ENCODE peak calls at places on chromosomes 16 and 17, in five cellular contexts. O, P, V, H and X are unnamed samples.

GRCh38 chr16:27500801-27501200 is 48.9 kb downstream of the GTF3C1 start:
- DNase-seq in O (peak; percentile 5), P (no peak), H (no peak), V (no peak), X (no peak)

GRCh38 chr17:17818088-17818526 is 18.7 kb downstream of the SREBF1 start:
- DNase-seq in O (no peak), H (peak; percentile 46), P (no peak), V (peak; percentile 67), X (peak; percentile 65)

GRCh38 chr17:69417545-69418483 is 3.3 kb downstream of the MAP2K6 start:
- DNase-seq in P (no peak), V (no peak), H (no peak), O (no peak), X (no peak)

GRCh38 chr16:11405331-11406176 is 60.3 kb downstream of the RMI2 start:
- DNase-seq in V (no peak), P (no peak), O (no peak), H (peak; percentile 30), X (peak; percentile 21)

GRCh38 chr16:80463303-80463702 is 77.5 kb upstream of the DYNLRB2 start:
- DNase-seq in H (no peak), O (no peak), V (no peak), P (no peak), X (no peak)

GRCh38 chr17:67082110-67082509 is 37.8 kb downstream of the CACNG1 start:
- DNase-seq in V (no peak), P (no peak), H (no peak), O (no peak), X (no peak)

GRCh38 chr16:85245307-85246172 is 133.3 kb upstream of the CIBAR2 start:
- DNase-seq in P (peak; percentile 50), O (no peak), V (peak; percentile 61), H (peak; percentile 69), X (peak; percentile 72)

GRCh38 chr17:60601443-60602384 is 1.7 kb downstream of the PPM1D start:
- DNase-seq in H (peak; percentile 35), V (no peak), P (peak; percentile 43), O (no peak), X (peak; percentile 84)

GRCh38 chr16:23578096-23578830 is 17.9 kb downstream of the NDUFAB1 start:
- DNase-seq in H (no peak), O (no peak), V (no peak), P (no peak), X (peak; percentile 23)

GRCh38 chr17:35788504-35788998 is 6.9 kb downstream of the MMP28 start:
- DNase-seq in O (peak; percentile 78), V (no peak), H (no peak), P (no peak), X (peak; percentile 96)

GRCh38 chr17:35146214-35146833 is 1.3 kb upstream of the UNC45B start:
- DNase-seq in H (no peak), V (no peak), O (no peak), P (no peak), X (no peak)

GRCh38 chr17:78174870-78175642 is 6.7 kb downstream of the SYNGR2 start:
- DNase-seq in P (no peak), V (no peak), H (peak; percentile 60), O (no peak), X (no peak)

GRCh38 chr17:78174332-78174869 is 6.0 kb downstream of the SYNGR2 start:
- DNase-seq in P (peak; percentile 80), V (peak; percentile 97), O (no peak), H (peak; percentile 95), X (no peak)

GRCh38 chr17:78172284-78173024 is 4.1 kb downstream of the SYNGR2 start:
- DNase-seq in O (no peak), H (no peak), V (peak; percentile 87), P (peak; percentile 63), X (no peak)

GRCh38 chr17:78170692-78171590 is 2.6 kb downstream of the SYNGR2 start:
- DNase-seq in O (no peak), P (no peak), V (no peak), H (no peak), X (no peak)

GRCh38 chr17:78173025-78173715 is 4.8 kb downstream of the SYNGR2 start:
- DNase-seq in O (no peak), V (peak; percentile 62), H (no peak), P (no peak), X (no peak)
- H3K4me3 ChIP-seq in O (no peak overlapping the region), V (no peak overlapping the region), H (no peak overlapping the region), P (no peak overlapping the region), X (no peak overlapping the region)

GRCh38 chr16:4390266-4391260 is 18.9 kb downstream of the VASN start:
- DNase-seq in H (no peak), P (no peak), O (no peak), V (no peak), X (no peak)
- TF ChIP-seq CTCF in H (no peak), P (no peak), O (peak; percentile 4), V (no peak), X (peak; percentile 4)

DNA sequence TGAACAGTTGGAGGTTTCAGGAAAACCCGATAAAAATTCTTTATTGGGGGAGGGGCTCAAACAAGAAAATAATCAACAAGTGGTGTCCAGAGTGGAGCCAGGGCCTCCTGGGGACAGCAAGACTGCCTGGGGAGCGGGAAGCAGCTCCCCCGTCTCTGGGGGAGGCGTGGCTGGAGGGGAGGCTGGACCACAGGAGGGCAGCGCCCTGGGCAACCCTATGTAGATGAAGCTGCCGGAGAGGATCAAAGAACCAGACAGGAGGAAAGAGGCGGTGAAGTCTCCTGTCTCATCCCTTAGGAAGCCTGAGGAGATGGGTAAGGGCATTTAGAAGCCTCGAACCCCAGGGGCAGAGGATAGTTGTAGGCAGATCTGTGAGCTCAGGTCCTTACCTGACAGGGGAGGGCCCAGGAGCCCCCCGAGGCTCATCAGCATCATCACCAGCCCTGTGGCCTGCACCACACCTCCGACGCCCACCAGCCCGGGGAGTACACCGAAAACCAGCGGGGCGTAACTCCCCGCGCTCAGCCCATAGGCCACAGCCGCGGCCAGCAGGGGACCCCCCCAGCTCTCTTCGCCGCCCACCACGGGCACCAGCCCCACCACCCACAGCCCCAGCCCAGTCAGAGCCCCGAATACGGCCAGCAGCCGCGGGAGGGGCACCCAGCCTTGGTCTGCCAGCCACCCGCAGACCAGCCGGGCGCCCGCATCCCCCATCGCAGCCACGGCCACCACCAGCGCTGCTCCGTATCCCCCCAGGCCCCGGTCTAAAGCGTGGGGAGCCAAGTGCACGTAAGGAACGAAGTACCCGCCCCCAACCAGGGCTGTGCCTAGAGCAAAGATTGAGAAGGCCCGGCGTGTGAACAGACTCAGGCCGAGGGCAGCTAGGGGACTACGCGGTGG is 2.0 kb downstream of the SLC16A11 start:
- DNase-seq in V (no peak), O (no peak), P (no peak), H (peak; percentile 32), X (no peak)
- H3K4me3 ChIP-seq in V (peak overlapping the region; percentile 58), O (no peak overlapping the region), P (no peak overlapping the region), H (no peak overlapping the region), X (no peak overlapping the region)

DNA sequence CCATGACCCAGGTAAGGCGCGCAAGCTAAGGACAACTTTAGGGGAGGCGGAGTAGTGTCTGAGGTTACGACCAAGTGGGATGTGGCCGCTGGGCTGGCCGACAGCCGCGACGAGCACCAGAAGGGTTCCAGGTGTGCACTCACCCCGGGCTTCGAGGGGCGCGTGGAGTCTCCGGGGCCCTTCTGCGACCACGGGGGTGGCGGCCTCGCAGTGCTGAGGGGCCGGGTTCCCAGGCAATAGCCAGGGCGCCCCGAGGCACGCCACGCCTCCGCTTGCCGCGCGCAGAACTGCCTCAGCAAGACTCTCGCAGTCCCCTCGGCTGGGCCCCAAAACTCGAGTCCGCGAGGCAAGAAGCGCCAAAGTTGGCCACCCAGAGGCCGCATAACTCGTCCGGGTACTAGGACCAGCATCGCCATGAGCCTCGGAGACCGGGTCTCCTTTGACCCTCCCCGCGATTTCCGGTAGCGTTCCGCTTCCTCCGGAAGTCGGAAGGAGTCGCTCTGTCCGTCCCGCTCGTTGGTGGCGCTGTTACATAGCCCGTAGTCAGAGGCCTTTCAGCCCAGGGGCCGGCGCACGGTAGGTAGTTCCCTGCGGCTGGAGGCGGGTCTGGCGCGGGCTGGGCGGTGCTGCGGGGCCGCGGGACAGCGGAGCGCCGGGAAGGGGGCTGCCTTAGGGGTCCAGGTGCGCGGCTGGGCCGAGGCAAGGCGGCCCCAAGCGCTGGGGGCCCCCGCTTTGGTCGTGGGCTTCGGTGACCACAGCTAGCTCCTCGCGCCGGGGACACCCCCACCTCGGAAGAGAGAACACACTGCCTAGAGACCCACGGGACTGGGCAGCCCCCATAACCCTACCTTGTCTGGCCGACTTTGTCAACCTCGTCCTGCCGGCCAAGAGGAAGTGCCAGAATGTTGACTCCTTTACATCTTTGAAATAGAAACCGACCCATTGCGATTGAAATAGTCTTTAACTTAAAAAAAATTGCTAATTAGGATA is at the start of the genes ADPRM and SCO1:
- DNase-seq in O (peak; percentile 60), P (peak; percentile 95), V (peak; percentile 97), H (peak; percentile 96), X (peak; percentile 92)
- TF ChIP-seq CTCF in O (peak; percentile 60), P (peak; percentile 33), V (peak; percentile 60), H (no peak), X (peak; percentile 29)

DNA sequence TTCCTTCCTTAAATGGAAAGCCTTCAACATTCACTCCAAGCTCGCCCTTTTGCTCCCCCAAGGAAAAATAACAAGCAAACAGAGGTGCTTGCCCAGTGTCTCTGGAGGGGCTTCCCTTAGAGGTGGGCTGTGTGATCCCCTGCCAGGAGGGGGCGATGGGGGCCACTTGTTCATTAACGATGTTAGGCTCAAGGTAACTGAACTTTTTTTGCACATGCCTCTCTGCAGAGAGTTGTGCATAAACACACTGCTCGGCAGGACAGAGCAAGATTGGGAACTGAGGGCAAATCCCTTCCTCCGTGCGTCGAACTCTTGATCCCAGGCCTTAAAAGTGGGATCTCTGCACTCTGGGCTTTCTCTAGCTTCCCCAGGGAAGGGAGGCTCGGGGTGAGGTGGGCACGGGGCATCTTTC is 15.5 kb upstream of the NAGLU start:
- DNase-seq in O (no peak), P (no peak), V (no peak), H (no peak), X (no peak)
- H3K4me3 ChIP-seq in O (no peak overlapping the region), P (peak overlapping the region; percentile 5), V (no peak overlapping the region), H (no peak overlapping the region), X (no peak overlapping the region)

GRCh38 chr17:1073241-1073962 is 76.5 kb downstream of the TIMM22 start:
- DNase-seq in P (no peak), H (no peak), O (no peak), V (peak; percentile 34), X (no peak)
- TF ChIP-seq CTCF in P (no peak), H (no peak), O (no peak), V (no peak), X (no peak)